ENCODE peak calls at places on chromosomes 6 and 20, in ten cellular contexts. X is dorsolateral prefrontal cortex, K is OCI-LY7, I is astrocyte of the spinal cord, T is kidney, S is neural crest cell, G is lower leg skin, Z is choroid plexus epithelial cell, V is upper lobe of right lung, R is left lung. F is an unnamed sample.

GRCh38 chr6:144064402-144064830 is 31.0 kb downstream of the SF3B5 start:
- DNase-seq in G (no peak), I (no peak), X (no peak), K (peak; percentile 49), S (peak; percentile 23), R (peak; percentile 94), Z (no peak), V (peak; percentile 84), T (peak; percentile 80), F (peak; percentile 89)

GRCh38 chr6:105452924-105453756 is 50.3 kb upstream of the PREP start:
- DNase-seq in R (no peak), X (peak; percentile 71), Z (no peak), S (no peak), I (no peak), K (peak; percentile 22), T (no peak), G (no peak), V (peak; percentile 62), F (peak; percentile 85)

GRCh38 chr6:35096129-35096852 is 44.8 kb downstream of the TCP11 start:
- DNase-seq in R (no peak), G (no peak), I (peak; percentile 66), T (no peak), K (no peak), V (no peak), X (no peak), S (no peak), Z (peak; percentile 70), F (no peak)

GRCh38 chr6:169898788-169899480 is 147.5 kb downstream of the ERMARD start:
- DNase-seq in Z (no peak), X (peak; percentile 42), S (no peak), G (no peak), T (no peak), R (peak; percentile 67), K (no peak), V (no peak), I (no peak), F (no peak)

GRCh38 chr20:57392512-57393271 is 1.5 kb downstream of the RBM38 start:
- DNase-seq in I (no peak), K (peak; percentile 67), S (no peak), G (peak; percentile 34), T (peak; percentile 88), R (peak; percentile 87), X (no peak), V (peak; percentile 69), Z (no peak), F (peak; percentile 88)

GRCh38 chr6:42251911-42252637 is 34.4 kb upstream of the MRPS10 start:
- DNase-seq in K (no peak), Z (peak; percentile 66), V (no peak), T (peak; percentile 92), X (no peak), I (peak; percentile 25), G (no peak), S (no peak), R (no peak), F (no peak)

GRCh38 chr20:36654506-36654905 is 8.5 kb upstream of the SLA2 start:
- DNase-seq in T (no peak), R (no peak), K (no peak), I (no peak), G (no peak), Z (no peak), V (no peak), S (no peak), X (no peak), F (no peak)

GRCh38 chr6:134529921-134530320 is 212.0 kb upstream of the SGK1 start:
- DNase-seq in K (no peak), R (no peak), X (no peak), V (no peak), Z (peak; percentile 78), G (no peak), T (no peak), S (no peak), I (peak; percentile 45), F (no peak)

GRCh38 chr20:10924628-10925266 is 250.9 kb upstream of the JAG1 start:
- DNase-seq in G (no peak), I (peak; percentile 49), K (no peak), R (no peak), V (no peak), T (no peak), X (no peak), S (no peak), Z (peak; percentile 81), F (no peak)

GRCh38 chr6:111581957-111582356 is 23.7 kb downstream of the TRAF3IP2 start:
- DNase-seq in R (no peak), T (no peak), G (no peak), Z (no peak), X (no peak), S (no peak), V (no peak), K (no peak), I (no peak), F (no peak)

GRCh38 chr20:5551621-5552020 is 198.6 kb upstream of the SHLD1 start:
- DNase-seq in V (no peak), Z (no peak), S (no peak), I (no peak), T (no peak), G (no peak), X (no peak), K (no peak), R (no peak), F (no peak)

GRCh38 chr20:62549029-62549428 is 73.2 kb upstream of the GATA5 start:
- DNase-seq in S (no peak), I (no peak), Z (no peak), K (no peak), R (no peak), T (no peak), V (no peak), G (no peak), X (no peak), F (no peak)

GRCh38 chr20:62550087-62550565 is 74.3 kb upstream of the GATA5 start:
- DNase-seq in I (no peak), R (no peak), S (no peak), T (no peak), G (no peak), Z (no peak), K (no peak), V (no peak), X (no peak), F (no peak)

GRCh38 chr20:62551408-62552323 is 75.9 kb upstream of the GATA5 start:
- DNase-seq in I (no peak), K (no peak), S (no peak), V (no peak), R (no peak), X (no peak), Z (no peak), G (no peak), T (no peak), F (no peak)

GRCh38 chr20:62548483-62548882 is 72.7 kb upstream of the GATA5 start:
- DNase-seq in R (no peak), G (no peak), T (no peak), S (no peak), Z (no peak), V (no peak), I (no peak), K (no peak), X (no peak), F (no peak)

DNA sequence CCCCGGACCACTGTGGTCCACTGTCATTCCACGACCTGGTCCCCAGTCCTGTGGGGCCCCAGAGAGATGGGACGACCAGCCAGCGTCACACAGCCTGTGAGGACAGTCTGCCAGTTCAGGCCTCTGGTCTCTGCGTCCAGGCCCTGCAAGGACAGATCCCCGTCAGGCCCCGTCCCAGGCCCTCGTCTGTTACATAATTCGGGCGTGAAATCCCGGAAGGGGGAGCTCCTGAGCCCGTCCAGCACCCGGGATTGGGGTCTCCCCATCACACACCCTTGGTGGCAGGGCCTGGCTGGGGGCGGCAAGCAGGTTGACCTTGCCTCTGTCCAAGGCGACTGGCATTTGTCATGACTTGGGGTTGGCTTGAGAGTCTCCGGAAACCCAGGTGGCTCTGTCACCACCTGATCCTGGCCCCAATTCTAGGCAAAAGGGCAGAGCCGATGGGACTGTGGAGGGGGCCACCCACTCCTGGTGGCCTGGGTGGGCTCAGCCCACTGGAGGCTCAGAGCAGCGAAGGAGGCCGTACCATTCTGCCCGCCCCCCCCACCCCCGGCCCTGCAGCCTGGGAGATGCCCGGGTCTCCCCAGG is 73.8 kb upstream of the GATA5 start:
- DNase-seq in S (no peak), K (peak; percentile 7), I (no peak), G (no peak), R (no peak), X (no peak), T (no peak), V (no peak), Z (no peak), F (no peak)
- TF ChIP-seq CTCF in S (no peak), K (peak; percentile 54), I (no peak), G (no peak), R (no peak), X (no peak), T (no peak), V (no peak), Z (no peak), F (no peak)

GRCh38 chr6:139965393-139965792 is 590.9 kb upstream of the CITED2 start:
- DNase-seq in T (no peak), G (no peak), Z (peak; percentile 80), I (peak; percentile 46), S (no peak), X (no peak), V (no peak), R (no peak), K (no peak), F (no peak)
- TF ChIP-seq CTCF in T (no peak), G (no peak), Z (no peak), I (no peak), S (no peak), X (no peak), V (no peak), R (no peak), K (no peak), F (no peak)

GRCh38 chr6:51108563-51109234 is 290.0 kb downstream of the TFAP2B start:
- DNase-seq in G (no peak), S (no peak), T (no peak), V (no peak), K (no peak), X (no peak), R (no peak), Z (no peak), I (peak; percentile 27), F (no peak)

GRCh38 chr6:51107769-51108203 is 289.1 kb downstream of the TFAP2B start:
- DNase-seq in G (no peak), K (no peak), I (no peak), V (no peak), S (no peak), T (no peak), X (no peak), R (no peak), Z (no peak), F (no peak)

DNA sequence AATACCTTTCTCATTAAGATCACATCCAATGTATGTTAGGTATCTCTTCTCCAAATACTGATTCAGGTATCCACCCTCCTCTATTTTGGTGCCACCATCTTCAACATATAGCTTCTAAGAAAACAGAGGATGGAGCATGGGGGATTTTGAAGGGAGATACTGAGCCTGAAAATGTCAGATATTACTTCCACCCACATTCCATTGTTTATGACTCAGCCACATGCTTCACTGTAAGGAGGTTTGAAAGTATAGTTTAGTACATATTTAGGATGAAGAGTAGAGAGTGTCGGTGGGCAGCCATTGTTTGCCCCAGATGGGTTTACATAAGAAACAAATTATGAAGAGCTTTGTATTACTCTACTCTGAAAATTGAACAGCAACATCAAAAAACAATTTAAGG is 286.7 kb downstream of the TFAP2B start:
- DNase-seq in S (no peak), R (no peak), I (no peak), Z (no peak), V (no peak), T (no peak), G (no peak), K (no peak), X (no peak), F (no peak)
- TF ChIP-seq CTCF in S (no peak), R (no peak), I (no peak), Z (no peak), V (no peak), T (no peak), G (no peak), K (no peak), X (no peak), F (no peak)

GRCh38 chr6:168045141-168045691 is 33.8 kb downstream of the FRMD1 start:
- DNase-seq in G (no peak), X (no peak), V (peak; percentile 57), R (no peak), K (no peak), T (peak; percentile 66), Z (no peak), I (no peak), S (no peak), F (no peak)
- TF ChIP-seq CTCF in G (no peak), X (no peak), V (no peak), R (no peak), K (no peak), T (no peak), Z (no peak), I (no peak), S (no peak), F (no peak)

F was measured in activated CD8-positive, alpha-beta T cell treated with anti-CD3 and anti-CD28 coated beads for 36 hours.